ENCODE peak calls at places on chromosomes 5 and 9, in ten cellular contexts. N, C, M, W, E, T, U, B, O and A are unnamed samples.

GRCh38 chr9:5389109-5389732 is 48.5 kb downstream of the PLGRKT start:
- DNase-seq in U (peak; percentile 46), N (peak; percentile 96), E (no peak), O (no peak), T (no peak), B (no peak), C (peak; percentile 82), M (no peak), W (no peak), A (peak; percentile 47)

GRCh38 chr5:158200624-158201023 is 341.7 kb upstream of the CLINT1 start:
- DNase-seq in C (no peak), B (no peak), N (no peak), T (no peak), U (no peak), M (no peak), E (no peak), O (no peak), W (no peak), A (no peak)

GRCh38 chr5:16057277-16057676 is 122.3 kb downstream of the MARCHF11 start:
- DNase-seq in M (no peak), T (no peak), N (no peak), E (no peak), U (no peak), B (no peak), W (no peak), O (no peak), C (no peak), A (no peak)

GRCh38 chr9:113772121-113772885 is 103.8 kb upstream of the ZNF618 start:
- DNase-seq in U (no peak), O (no peak), E (no peak), N (no peak), C (peak; percentile 54), M (no peak), W (no peak), B (peak; percentile 27), T (no peak), A (no peak)

GRCh38 chr9:22813520-22813919 is 366.9 kb downstream of the DMRTA1 start:
- DNase-seq in B (no peak), T (no peak), M (no peak), E (no peak), W (no peak), C (no peak), N (peak; percentile 0), U (peak; percentile 0), O (peak; percentile 45), A (no peak)

GRCh38 chr9:70352802-70353201 is 61.7 kb downstream of the KLF9 start:
- DNase-seq in N (peak; percentile 4), O (no peak), E (no peak), U (no peak), W (no peak), T (no peak), C (peak; percentile 23), M (peak; percentile 18), B (no peak), A (no peak)

GRCh38 chr9:136327313-136327971 is at the start of gene GPSM1:
- DNase-seq in U (peak; percentile 56), O (peak; percentile 63), T (no peak), N (peak; percentile 36), W (no peak), C (peak; percentile 66), E (peak; percentile 92), B (no peak), M (no peak), A (no peak)

GRCh38 chr9:4596165-4596922 is 65.8 kb upstream of the PLPP6 start:
- DNase-seq in C (peak; percentile 50), M (peak; percentile 17), W (no peak), B (no peak), E (no peak), O (no peak), N (no peak), T (no peak), U (no peak), A (no peak)

GRCh38 chr9:116767219-116767618 is 80.1 kb downstream of the TRIM32 start:
- DNase-seq in T (no peak), W (no peak), B (no peak), M (no peak), N (no peak), O (peak; percentile 6), C (no peak), E (no peak), U (peak; percentile 41), A (peak; percentile 62)

GRCh38 chr9:95724253-95724991 is 151.1 kb upstream of the ERCC6L2 start:
- DNase-seq in B (no peak), N (peak; percentile 33), W (no peak), E (no peak), O (no peak), M (peak; percentile 70), T (no peak), C (no peak), U (no peak), A (no peak)

GRCh38 chr5:65364907-65365306 is 116.8 kb downstream of the ADAMTS6 start:
- DNase-seq in N (no peak), C (peak; percentile 74), O (no peak), M (no peak), W (no peak), B (no peak), U (peak; percentile 5), T (no peak), E (no peak), A (no peak)

DNA sequence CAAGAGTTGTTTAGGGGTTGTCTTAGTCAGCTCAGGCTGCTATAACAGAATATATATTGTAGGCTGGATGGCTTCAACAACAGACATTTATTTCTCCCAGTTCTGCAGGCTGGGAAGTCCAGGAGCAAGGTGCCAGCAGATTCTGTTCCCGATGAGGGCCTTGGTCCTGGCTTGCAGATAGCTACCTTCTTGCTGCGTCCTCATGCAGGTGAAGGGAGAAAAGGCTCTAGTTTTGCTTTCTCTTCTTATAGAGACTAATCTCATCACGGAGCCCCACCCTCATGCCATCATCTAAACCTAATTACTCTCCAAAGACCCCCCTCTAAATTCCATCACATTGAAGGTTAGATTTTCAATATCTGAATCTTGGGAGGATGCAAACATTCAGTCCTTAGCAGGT is 246.0 kb upstream of the ANKRD55 start:
- DNase-seq in B (no peak), W (no peak), M (no peak), T (no peak), U (no peak), N (no peak), C (no peak), O (no peak), E (no peak), A (no peak)
- H3K4me3 ChIP-seq in B (no peak overlapping the region), W (no peak overlapping the region), M (no peak overlapping the region), T (no peak overlapping the region), U (no peak overlapping the region), N (no peak overlapping the region), C (no peak overlapping the region), O (no peak overlapping the region), E (no peak overlapping the region), A (no peak overlapping the region)

DNA sequence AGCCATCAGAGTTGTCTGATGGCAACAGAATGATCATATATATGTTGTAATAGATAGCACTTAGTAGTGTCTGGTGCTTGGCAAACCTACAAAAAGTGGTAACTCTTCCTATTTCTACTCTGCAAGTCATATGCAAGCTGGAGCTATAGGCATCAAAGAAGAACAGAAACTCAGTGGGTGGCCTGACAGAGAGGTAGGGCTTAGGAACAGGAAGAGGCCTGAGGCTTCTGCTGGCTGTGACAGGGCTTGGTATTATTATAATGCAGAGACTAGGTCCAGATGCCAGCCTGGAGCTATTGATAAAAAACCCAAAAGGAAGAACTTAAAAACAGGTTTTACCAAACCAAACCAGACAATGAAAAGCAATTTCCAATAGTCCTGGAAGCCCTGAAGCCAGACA is 4.4 kb upstream of the DIAPH1 start:
- DNase-seq in C (no peak), E (no peak), O (peak; percentile 34), M (no peak), W (no peak), B (no peak), T (no peak), U (no peak), N (peak; percentile 53), A (peak; percentile 59)
- H3K4me3 ChIP-seq in C (no peak overlapping the region), E (no peak overlapping the region), O (no peak overlapping the region), M (no peak overlapping the region), W (no peak overlapping the region), B (no peak overlapping the region), T (no peak overlapping the region), U (no peak overlapping the region), N (no peak overlapping the region), A (no peak overlapping the region)

DNA sequence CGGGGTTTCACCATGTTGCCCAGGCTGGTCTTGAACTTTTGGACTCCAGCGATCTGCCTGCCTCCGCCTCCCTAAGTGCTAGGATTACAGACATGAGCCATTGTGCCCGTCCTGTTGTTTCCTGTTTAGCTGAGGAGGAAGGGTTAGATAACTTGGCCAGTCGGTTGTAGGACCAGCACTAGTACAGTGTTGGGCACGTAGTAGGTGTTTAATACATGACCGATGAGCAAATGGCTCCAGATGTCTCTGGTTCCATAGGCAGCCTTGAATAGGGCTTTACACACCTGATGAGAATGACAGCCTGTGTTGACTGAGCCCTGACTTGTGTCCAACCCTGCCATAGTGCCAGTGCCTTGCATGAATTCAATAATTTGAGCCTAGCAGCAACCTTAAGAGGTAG is 1.8 kb downstream of the EHMT1 start:
- DNase-seq in W (no peak), M (no peak), E (no peak), U (no peak), C (no peak), N (no peak), O (no peak), T (no peak), B (no peak), A (no peak)
- H3K4me3 ChIP-seq in W (peak overlapping the region; percentile 62), M (no peak overlapping the region), E (no peak overlapping the region), U (peak overlapping the region; percentile 3), C (no peak overlapping the region), N (no peak overlapping the region), O (peak overlapping the region; percentile 99), T (no peak overlapping the region), B (no peak overlapping the region), A (no peak overlapping the region)

DNA sequence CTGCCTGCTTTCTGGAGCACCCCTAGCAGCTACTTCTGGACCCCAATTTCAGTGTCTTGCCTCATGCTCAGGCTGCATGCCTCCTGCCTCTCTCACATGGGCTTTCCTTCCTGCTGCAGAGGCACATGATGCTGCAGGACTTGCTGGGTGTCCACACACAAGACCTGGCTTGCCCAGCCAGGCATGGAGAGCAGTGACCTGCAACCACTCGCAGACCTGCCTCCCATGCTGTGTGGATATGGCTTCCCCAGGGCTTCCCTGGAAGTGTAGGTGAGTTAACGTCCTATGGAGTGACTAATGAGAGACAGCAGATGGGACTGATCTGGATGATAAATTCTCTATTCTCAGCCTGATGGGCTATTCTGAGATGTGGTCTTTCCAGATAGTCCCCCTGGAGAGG is 53.2 kb upstream of the SMIM32 start:
- DNase-seq in T (no peak), C (no peak), U (no peak), W (no peak), M (no peak), N (no peak), E (peak; percentile 17), O (no peak), B (no peak), A (no peak)
- H3K4me3 ChIP-seq in T (no peak overlapping the region), C (no peak overlapping the region), U (no peak overlapping the region), W (no peak overlapping the region), M (no peak overlapping the region), N (no peak overlapping the region), E (no peak overlapping the region), O (no peak overlapping the region), B (no peak overlapping the region), A (no peak overlapping the region)